ENCODE peak calls at places on chromosomes 13 and 19, in six cellular contexts. Y, I, K, T, B and M are unnamed samples.

GRCh38 chr13:113110048-113110851 is 4.7 kb downstream of the F7 start:
- DNase-seq in Y (no peak), K (no peak), I (no peak), T (no peak), B (no peak), M (no peak)

GRCh38 chr13:26247011-26247410 is 6.9 kb upstream of the CDK8 start:
- DNase-seq in Y (no peak), T (no peak), B (no peak), K (no peak), I (no peak), M (no peak)

GRCh38 chr13:59250276-59250990 is 913.3 kb downstream of the DIAPH3 start:
- DNase-seq in T (no peak), B (no peak), Y (no peak), I (no peak), K (no peak), M (no peak)

GRCh38 chr19:42370667-42371066 is 19.4 kb downstream of the CNFN start:
- DNase-seq in B (no peak), K (no peak), I (no peak), T (no peak), Y (no peak), M (no peak)

GRCh38 chr19:7663711-7664110 is 5.1 kb upstream of the RETN start:
- DNase-seq in I (no peak), Y (no peak), T (no peak), B (no peak), K (no peak), M (no peak)

GRCh38 chr13:28819748-28820098 is 416 bp upstream of the MTUS2 start:
- DNase-seq in K (no peak), Y (no peak), I (peak), B (no peak), T (no peak), M (peak)

GRCh38 chr19:7415163-7415856 is 66.6 kb downstream of the ARHGEF18 start:
- DNase-seq in I (peak), K (no peak), B (no peak), Y (no peak), T (no peak), M (peak)

GRCh38 chr13:107835339-107836018 is 379.9 kb downstream of the LIG4 start:
- DNase-seq in K (no peak), I (peak), B (no peak), T (no peak), Y (no peak), M (peak)

GRCh38 chr13:110197041-110197440 is 109.9 kb downstream of the COL4A1 start:
- DNase-seq in K (no peak), T (no peak), I (no peak), Y (no peak), B (no peak), M (peak)

GRCh38 chr13:58587183-58587582 is 955.6 kb downstream of the PCDH17 start:
- DNase-seq in T (no peak), I (no peak), K (no peak), Y (no peak), B (no peak), M (no peak)

GRCh38 chr13:48862572-48862971 is 113.1 kb upstream of the FNDC3A start:
- DNase-seq in Y (no peak), B (no peak), K (peak), T (no peak), I (no peak), M (no peak)

GRCh38 chr13:30135351-30135750 is 172.0 kb downstream of the KATNAL1 start:
- DNase-seq in T (no peak), I (no peak), Y (no peak), K (no peak), B (no peak), M (no peak)

GRCh38 chr19:46932346-46932745 is 71.5 kb downstream of the ARHGAP35 start:
- DNase-seq in T (no peak), B (no peak), I (peak), K (no peak), Y (no peak), M (peak)

GRCh38 chr13:45121421-45121820 is 1.1 kb downstream of the GTF2F2 start:
- DNase-seq in K (no peak), I (no peak), B (no peak), Y (no peak), T (no peak), M (peak)

GRCh38 chr13:78827471-78827870 is 168.5 kb upstream of the OBI1 start:
- DNase-seq in T (no peak), B (no peak), Y (no peak), I (no peak), K (no peak), M (no peak)

GRCh38 chr19:47157455-47158321 is 27.1 kb downstream of the SAE1 start:
- DNase-seq in B (no peak), I (peak), K (peak), Y (no peak), T (peak), M (peak)

GRCh38 chr19:55467236-55468053 is 2.9 kb upstream of the C19orf85 start:
- DNase-seq in Y (no peak), T (peak), K (no peak), I (no peak), B (no peak), M (peak)

GRCh38 chr19:8069116-8069973 is 16.8 kb downstream of the CCL25 start:
- DNase-seq in I (no peak), T (no peak), Y (no peak), B (no peak), K (no peak), M (no peak)

DNA sequence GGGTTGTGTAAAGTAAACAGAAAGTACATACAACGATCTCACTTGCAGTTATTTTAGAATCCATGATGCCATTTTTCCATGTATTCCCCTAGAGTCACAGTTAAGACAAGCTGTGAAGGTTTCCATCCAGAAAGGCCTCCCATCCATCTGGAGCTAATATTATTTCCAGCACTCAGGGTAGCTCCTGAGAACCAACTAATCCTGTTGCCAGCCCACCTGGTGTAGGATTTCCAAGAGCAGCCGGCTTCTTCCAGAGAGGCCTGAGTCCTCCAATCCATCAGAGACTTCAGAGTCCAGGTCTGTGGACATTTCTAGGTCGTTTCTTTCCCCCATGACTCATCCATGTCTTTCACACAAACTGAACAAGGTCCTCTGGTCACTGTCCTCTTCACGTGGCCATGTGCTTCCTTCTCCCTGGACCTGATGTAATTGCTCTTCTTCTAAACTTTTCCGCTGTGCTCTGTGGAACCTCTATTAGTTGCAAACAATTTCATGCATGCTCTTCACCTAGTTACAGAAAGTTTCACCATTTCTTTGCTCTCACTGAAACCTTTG is 270.3 kb upstream of the TMTC4 start:
- DNase-seq in I (no peak), B (no peak), T (no peak), K (no peak), Y (no peak), M (no peak)
- H3K4me3 ChIP-seq in I (no peak), B (no peak), T (no peak), K (no peak), Y (no peak), M (no peak)

DNA sequence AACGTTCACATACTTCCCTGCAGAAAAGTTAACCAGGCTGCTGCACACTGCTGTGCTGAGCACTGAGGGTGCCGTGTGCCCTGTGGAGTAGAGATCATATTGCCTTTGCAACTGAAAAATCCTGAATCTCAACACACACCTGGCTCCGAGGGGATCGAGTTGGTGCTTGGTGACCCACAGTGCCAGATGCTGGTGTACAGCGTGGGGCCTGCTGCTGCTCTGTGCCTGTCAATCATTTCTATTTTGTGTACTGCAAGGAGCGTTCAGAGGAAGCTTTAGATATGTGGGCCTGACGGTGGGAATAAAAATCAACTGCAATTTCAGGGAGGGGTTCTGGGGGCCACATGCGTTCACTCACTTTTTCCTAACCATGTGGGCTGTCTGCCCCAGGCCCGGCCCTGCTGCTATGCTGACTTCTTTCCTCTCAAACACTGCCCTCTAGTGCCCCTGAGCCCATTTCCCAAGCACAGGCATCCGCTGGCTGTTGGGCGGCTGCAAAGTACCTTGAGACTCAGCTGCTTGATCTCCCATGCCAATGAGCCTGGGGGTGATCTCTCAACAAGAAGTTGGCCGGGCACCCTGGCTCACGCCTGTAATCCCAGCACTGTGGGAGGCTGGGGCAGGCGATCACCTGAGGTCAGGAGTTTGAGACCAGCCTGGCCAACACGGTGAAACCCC is 9.7 kb upstream of the LENG8 start:
- DNase-seq in Y (no peak), B (no peak), K (no peak), I (no peak), T (no peak), M (peak)
- TF ChIP-seq CTCF in Y (peak), B (peak), K (no peak), I (peak), T (no peak), M (peak)

GRCh38 chr13:33723365-33723764 is 94.6 kb upstream of the RFC3 start:
- DNase-seq in I (no peak), T (no peak), B (no peak), Y (no peak), K (no peak), M (peak)

GRCh38 chr13:33721719-33722118 is 96.2 kb upstream of the RFC3 start:
- DNase-seq in B (peak), Y (no peak), I (peak), T (no peak), K (no peak), M (peak)

GRCh38 chr13:33725340-33725739 is 92.6 kb upstream of the RFC3 start:
- DNase-seq in I (no peak), B (no peak), K (no peak), T (no peak), Y (no peak), M (no peak)

GRCh38 chr13:33723772-33724435 is 94.0 kb upstream of the RFC3 start:
- DNase-seq in K (peak), I (peak), B (no peak), Y (peak), T (peak), M (peak)

DNA sequence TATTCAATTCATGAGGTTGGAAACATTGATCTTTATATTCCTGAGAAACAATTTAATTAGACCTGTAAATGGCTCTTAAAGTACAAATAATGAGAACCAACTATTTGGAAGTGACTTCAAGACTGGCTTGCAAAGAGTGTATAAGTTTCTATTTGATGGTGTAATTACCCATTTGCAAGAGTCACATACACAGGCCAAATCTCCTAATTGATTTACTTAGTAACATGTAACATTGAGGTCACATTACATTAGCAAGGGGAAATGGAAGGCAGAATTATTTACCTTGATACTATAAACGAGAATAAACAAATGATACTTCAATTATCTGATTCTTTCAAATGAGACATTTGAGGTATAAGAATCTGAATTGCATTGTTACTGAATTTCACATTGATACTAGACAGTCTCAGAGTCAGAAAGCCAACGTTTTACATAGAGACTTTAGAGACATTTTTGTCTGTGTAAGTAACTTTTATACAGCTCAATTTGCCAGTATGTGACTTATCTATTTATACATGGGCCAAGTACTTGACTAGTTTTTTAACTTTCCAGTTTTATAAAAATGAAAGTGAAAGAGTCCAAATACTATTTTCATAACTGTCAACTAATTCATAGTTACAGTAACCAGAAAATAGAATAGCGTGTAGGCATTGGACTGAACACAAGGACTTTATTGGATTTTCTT is 95.6 kb upstream of the RFC3 start:
- DNase-seq in K (no peak), T (no peak), B (no peak), I (no peak), Y (no peak), M (peak)
- H3K4me3 ChIP-seq in K (no peak), T (no peak), B (no peak), I (no peak), Y (peak), M (no peak)

GRCh38 chr19:15507068-15508034 is 974 bp upstream of the CYP4F22 start:
- DNase-seq in T (no peak), K (no peak), Y (no peak), I (no peak), B (no peak), M (no peak)

GRCh38 chr19:15501596-15501995 is 6.7 kb upstream of the CYP4F22 start:
- DNase-seq in I (no peak), T (no peak), Y (no peak), B (no peak), K (no peak), M (no peak)

GRCh38 chr19:15502264-15502663 is 6.1 kb upstream of the CYP4F22 start:
- DNase-seq in T (no peak), B (no peak), I (no peak), K (no peak), Y (no peak), M (no peak)

GRCh38 chr19:15508035-15508710 is at the start of gene CYP4F22:
- DNase-seq in I (no peak), K (no peak), Y (no peak), B (no peak), T (no peak), M (no peak)

GRCh38 chr19:15506074-15506565 is 2.2 kb upstream of the CYP4F22 start:
- DNase-seq in B (no peak), Y (no peak), I (no peak), K (no peak), T (no peak), M (no peak)
- TF ChIP-seq CTCF in B (no peak), Y (no peak), I (no peak), K (no peak), T (no peak), M (no peak)

DNA sequence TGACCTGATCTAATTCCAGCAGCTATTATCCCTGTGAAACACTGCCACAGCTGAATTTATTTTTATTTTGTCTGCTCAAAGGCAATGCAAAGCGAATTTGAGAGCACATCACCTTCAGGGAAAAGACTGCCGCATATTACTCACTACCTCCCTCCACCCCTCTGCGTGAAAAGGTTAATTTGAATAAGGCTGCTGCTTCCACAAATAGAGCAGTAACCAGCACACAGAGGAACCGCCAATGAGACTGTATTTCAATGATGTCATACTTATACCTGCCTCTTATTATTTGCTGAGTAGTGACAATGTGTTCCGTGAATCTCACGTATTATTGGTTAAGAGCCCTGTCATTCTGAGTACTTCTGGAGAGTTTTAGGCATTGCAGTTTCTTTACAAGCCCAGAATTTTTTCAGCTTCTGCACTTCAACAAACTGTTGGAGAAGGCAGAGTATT is 156.1 kb upstream of the KLF12 start:
- DNase-seq in T (no peak), B (no peak), K (peak), Y (no peak), I (peak), M (peak)
- H3K4me3 ChIP-seq in T (peak), B (no peak), K (no peak), Y (peak), I (peak), M (no peak)

DNA sequence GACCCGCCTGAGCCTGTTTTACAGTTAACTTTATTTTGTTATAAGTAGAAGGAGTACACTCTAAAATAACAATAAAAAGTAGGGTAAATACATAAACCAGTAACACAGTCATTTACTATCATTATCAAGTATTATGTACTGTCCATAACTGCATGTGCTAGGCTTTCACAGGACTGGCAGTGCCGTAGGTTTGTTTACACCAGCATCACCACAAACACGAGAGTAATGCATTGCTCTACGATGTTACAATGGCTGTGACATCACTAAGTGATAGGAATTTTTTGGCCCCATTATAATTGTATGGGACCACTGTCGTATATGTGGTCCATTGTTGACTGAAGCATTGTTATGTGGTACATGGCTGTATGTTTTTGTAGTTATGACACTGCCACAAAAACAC is 41.3 kb upstream of the SLC7A9 start:
- DNase-seq in K (no peak), T (no peak), B (no peak), Y (no peak), I (no peak), M (no peak)
- TF ChIP-seq CTCF in K (no peak), T (no peak), B (no peak), Y (no peak), I (no peak), M (no peak)

DNA sequence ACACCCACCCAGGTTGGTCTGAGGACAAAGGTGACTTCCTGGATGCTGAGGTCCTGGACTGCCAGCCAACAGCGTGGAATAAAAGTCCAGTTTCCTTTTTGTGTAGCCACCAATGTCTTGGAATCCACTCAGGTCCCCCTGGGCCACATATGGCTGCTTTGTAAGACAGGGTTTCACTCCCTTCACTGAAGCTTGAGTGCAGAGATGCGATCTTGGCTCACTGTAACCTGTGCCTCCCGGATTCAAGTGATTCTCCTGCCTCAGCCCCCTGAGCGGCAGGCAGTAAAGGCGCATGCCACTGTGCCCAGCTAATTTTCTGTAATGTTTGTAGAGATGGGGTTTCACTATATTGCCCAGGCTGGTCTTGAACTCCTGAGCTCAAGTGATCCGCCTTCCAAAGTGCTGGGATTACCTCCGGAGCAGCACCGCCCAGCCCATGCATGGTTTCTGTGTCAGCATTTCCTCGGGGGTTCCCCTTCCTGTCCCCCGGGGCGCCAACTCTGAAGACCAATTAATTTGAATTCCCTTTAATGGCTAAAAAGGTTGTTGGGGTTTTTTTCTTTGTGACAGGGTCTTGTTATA is 17.5 kb downstream of the KANK2 start:
- DNase-seq in T (no peak), I (no peak), K (no peak), B (no peak), Y (no peak), M (no peak)
- H3K4me3 ChIP-seq in T (no peak), I (no peak), K (no peak), B (no peak), Y (no peak), M (no peak)

GRCh38 chr19:38849746-38850230 is at the start of gene HNRNPL:
- DNase-seq in T (peak), B (no peak), I (no peak), Y (peak), K (no peak), M (no peak)
- TF ChIP-seq CTCF in T (peak), B (peak), I (no peak), Y (peak), K (peak), M (peak)

DNA sequence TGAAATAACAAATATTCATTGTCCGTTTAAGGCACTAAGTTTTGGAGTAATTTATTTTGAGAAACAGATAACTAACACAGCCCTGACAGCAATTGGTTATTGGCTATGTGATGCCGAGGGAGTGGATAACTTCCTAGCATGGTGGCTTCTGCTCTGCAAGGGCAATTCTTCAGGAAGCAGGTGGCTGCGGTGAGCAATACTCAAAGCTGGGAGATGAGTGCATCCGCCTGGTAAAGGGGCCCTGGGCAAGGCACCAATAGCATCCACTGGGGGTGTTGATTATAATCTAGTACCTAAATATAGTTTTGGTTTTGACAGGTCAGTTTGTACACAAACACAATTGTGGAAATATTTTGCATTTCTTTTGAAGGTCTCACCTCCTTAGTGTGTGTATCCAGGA is 41.0 kb downstream of the CCDC70 start:
- DNase-seq in Y (no peak), K (no peak), I (no peak), T (no peak), B (no peak), M (no peak)
- H3K4me3 ChIP-seq in Y (no peak), K (no peak), I (no peak), T (no peak), B (no peak), M (no peak)

GRCh38 chr19:19342086-19343015 is 21.7 kb downstream of the MAU2 start:
- DNase-seq in I (no peak), K (no peak), B (no peak), T (peak), Y (no peak), M (peak)
- TF ChIP-seq CTCF in I (peak), K (no peak), B (peak), T (peak), Y (peak), M (peak)